ENCODE peak calls at places on chromosomes 13 and 19, in five cellular contexts. R, N, Y, H and K are unnamed samples.

GRCh38 chr13:49388256-49388655 is 55.6 kb downstream of the CAB39L start:
- DNase-seq in R (no peak), N (no peak), Y (no peak), H (no peak), K (peak; percentile 26)

GRCh38 chr13:49579501-49579900 is 5.9 kb downstream of the RCBTB1 start:
- DNase-seq in R (no peak), N (no peak), Y (no peak), H (no peak), K (no peak)

GRCh38 chr19:1069009-1069779 is 2.2 kb downstream of the ARHGAP45 start:
- DNase-seq in R (no peak), N (no peak), Y (no peak), H (peak; percentile 59), K (no peak)

GRCh38 chr13:30395192-30396158 is 26.8 kb upstream of the UBE2L5 start:
- DNase-seq in R (peak; percentile 90), N (peak; percentile 83), Y (peak; percentile 96), H (peak; percentile 86), K (peak; percentile 98)

GRCh38 chr13:94968040-94968756 is 255.9 kb upstream of the SOX21 start:
- DNase-seq in R (peak; percentile 35), N (no peak), Y (no peak), H (no peak), K (no peak)

GRCh38 chr13:101289764-101290163 is 126.5 kb downstream of the NALCN start:
- DNase-seq in R (peak; percentile 80), N (no peak), Y (peak; percentile 64), H (peak; percentile 27), K (peak; percentile 90)

GRCh38 chr13:102729560-102730275 is 34.9 kb upstream of the METTL21C start:
- DNase-seq in R (peak; percentile 82), N (peak; percentile 10), Y (peak; percentile 92), H (no peak), K (peak; percentile 87)

GRCh38 chr13:92843549-92843948 is 383.1 kb upstream of the GPC6 start:
- DNase-seq in R (peak; percentile 71), N (no peak), Y (peak; percentile 68), H (no peak), K (peak; percentile 83)

GRCh38 chr19:30565680-30566079 is 193.5 kb downstream of the ZNF536 start:
- DNase-seq in R (no peak), N (no peak), Y (no peak), H (no peak), K (no peak)

GRCh38 chr13:42039457-42039945 is 8.9 kb upstream of the DGKH start:
- DNase-seq in R (no peak), N (no peak), Y (no peak), H (no peak), K (no peak)

GRCh38 chr19:50427997-50428425 is 4.7 kb upstream of the MYBPC2 start:
- DNase-seq in R (peak; percentile 72), N (peak; percentile 5), Y (peak; percentile 64), H (no peak), K (peak; percentile 95)

GRCh38 chr19:49339364-49340068 is 4.3 kb downstream of the CD37 start:
- DNase-seq in R (peak; percentile 89), N (no peak), Y (peak; percentile 78), H (no peak), K (peak; percentile 95)

GRCh38 chr19:31350033-31350692 is 927 bp upstream of the TSHZ3 start:
- DNase-seq in R (peak; percentile 44), N (no peak), Y (peak; percentile 42), H (peak; percentile 44), K (peak; percentile 13)

GRCh38 chr19:12994701-12995595 is at the start of gene NFIX:
- DNase-seq in R (peak; percentile 64), N (no peak), Y (peak; percentile 61), H (peak; percentile 76), K (peak; percentile 44)

GRCh38 chr19:6828306-6828697 is 55.8 kb downstream of the VAV1 start:
- DNase-seq in R (no peak), N (no peak), Y (peak; percentile 2), H (no peak), K (no peak)

GRCh38 chr13:43946281-43946680 is 66.6 kb downstream of the LACC1 start:
- DNase-seq in R (no peak), N (no peak), Y (no peak), H (no peak), K (no peak)

GRCh38 chr19:54439174-54439851 is 9.7 kb upstream of the LENG8 start:
- DNase-seq in R (peak; percentile 50), N (no peak), Y (peak; percentile 37), H (peak; percentile 45), K (peak; percentile 67)

GRCh38 chr19:6730153-6730804 is 7.1 kb downstream of the GPR108 start:
- DNase-seq in R (no peak), N (no peak), Y (no peak), H (peak; percentile 46), K (peak; percentile 48)

GRCh38 chr19:31518216-31518615 is 169.0 kb upstream of the TSHZ3 start:
- DNase-seq in R (no peak), N (no peak), Y (no peak), H (no peak), K (no peak)

GRCh38 chr19:48603001-48603400 is 3.5 kb upstream of the SPACA4 start:
- DNase-seq in R (no peak), N (no peak), Y (no peak), H (no peak), K (no peak)

GRCh38 chr13:108102771-108103170 is 112.6 kb downstream of the LIG4 start:
- DNase-seq in R (no peak), N (no peak), Y (no peak), H (no peak), K (peak; percentile 4)

GRCh38 chr13:99726261-99726894 is 225.1 kb downstream of the TM9SF2 start:
- DNase-seq in R (no peak), N (no peak), Y (no peak), H (no peak), K (no peak)

GRCh38 chr19:14106840-14107239 is 10.7 kb downstream of the PRKACA start:
- DNase-seq in R (no peak), N (no peak), Y (no peak), H (no peak), K (no peak)
- TF ChIP-seq CTCF in R (no peak), N (no peak), Y (no peak), H (no peak), K (no peak)

GRCh38 chr19:53130506-53130905 is 2.2 kb downstream of the ZNF415 start:
- DNase-seq in R (no peak), N (no peak), Y (no peak), H (no peak), K (peak; percentile 41)

GRCh38 chr19:53132231-53132991 is at the start of gene ZNF415:
- DNase-seq in R (peak; percentile 72), N (no peak), Y (peak; percentile 76), H (peak; percentile 85), K (peak; percentile 80)

GRCh38 chr19:53136432-53136831 is 3.7 kb upstream of the ZNF415 start:
- DNase-seq in R (no peak), N (no peak), Y (no peak), H (no peak), K (no peak)

GRCh38 chr19:53131732-53132131 is 978 bp downstream of the ZNF415 start:
- DNase-seq in R (no peak), N (no peak), Y (no peak), H (no peak), K (no peak)

DNA sequence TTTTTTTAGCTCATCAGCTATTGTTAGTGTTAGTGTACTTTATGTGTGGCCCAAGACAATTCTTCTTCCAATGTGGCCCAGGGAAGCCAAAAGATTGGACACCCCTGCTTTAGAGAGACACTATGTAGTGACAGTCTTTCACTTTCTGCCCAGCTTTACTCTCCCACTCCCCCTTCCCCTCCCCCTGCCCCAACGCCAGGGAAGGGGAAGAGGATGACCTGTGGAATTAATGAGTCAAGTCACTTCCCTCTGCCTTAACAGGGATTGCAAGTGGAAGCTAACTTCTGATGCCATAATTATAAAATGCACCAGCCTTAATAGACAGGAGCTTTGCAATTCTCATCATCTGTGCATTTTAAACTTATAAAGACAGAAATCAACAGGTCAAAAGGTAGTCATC is 1.6 kb downstream of the ZNF415 start:
- DNase-seq in R (no peak), N (no peak), Y (no peak), H (no peak), K (peak; percentile 6)
- H3K4me3 ChIP-seq in R (no peak overlapping the region), N (no peak overlapping the region), Y (no peak overlapping the region), H (no peak overlapping the region), K (no peak overlapping the region)

DNA sequence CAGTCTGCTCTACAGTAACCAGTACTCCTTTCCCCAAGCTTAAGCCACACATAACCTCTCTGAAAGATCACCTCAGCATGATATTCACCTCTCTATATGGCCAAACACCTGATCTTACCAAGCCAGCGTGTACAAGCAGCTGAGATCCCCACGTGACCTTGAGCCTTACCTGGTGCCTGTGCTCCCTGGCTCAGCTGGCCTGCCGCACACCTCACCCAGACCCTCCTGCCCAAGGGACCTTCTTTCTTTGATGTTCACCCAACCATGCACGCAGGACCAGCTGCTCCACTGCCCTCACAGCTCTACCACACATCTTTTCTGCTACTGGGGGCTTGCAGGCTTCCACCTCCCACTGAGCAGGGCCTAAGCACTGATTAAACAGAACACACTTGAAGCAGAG is 9.0 kb downstream of the DHRS12 start:
- DNase-seq in R (no peak), N (no peak), Y (no peak), H (no peak), K (no peak)
- TF ChIP-seq CTCF in R (no peak), N (no peak), Y (no peak), H (no peak), K (no peak)

GRCh38 chr19:35139618-35139943 is 957 bp downstream of the FXYD1 start:
- DNase-seq in R (no peak), N (no peak), Y (no peak), H (no peak), K (no peak)

GRCh38 chr19:35140207-35140897 is 1.7 kb downstream of the FXYD1 start:
- DNase-seq in R (no peak), N (no peak), Y (no peak), H (no peak), K (no peak)

GRCh38 chr19:35136977-35137702 is 1.5 kb upstream of the FXYD1 start:
- DNase-seq in R (no peak), N (no peak), Y (no peak), H (no peak), K (no peak)

GRCh38 chr19:35136231-35136630 is 1.4 kb upstream of the LGI4 start:
- DNase-seq in R (no peak), N (no peak), Y (no peak), H (no peak), K (no peak)

GRCh38 chr19:35138305-35138799 is 272 bp upstream of the FXYD1 start:
- DNase-seq in R (no peak), N (no peak), Y (no peak), H (no peak), K (no peak)
- H3K4me3 ChIP-seq in R (no peak overlapping the region), N (no peak overlapping the region), Y (no peak overlapping the region), H (no peak overlapping the region), K (no peak overlapping the region)

DNA sequence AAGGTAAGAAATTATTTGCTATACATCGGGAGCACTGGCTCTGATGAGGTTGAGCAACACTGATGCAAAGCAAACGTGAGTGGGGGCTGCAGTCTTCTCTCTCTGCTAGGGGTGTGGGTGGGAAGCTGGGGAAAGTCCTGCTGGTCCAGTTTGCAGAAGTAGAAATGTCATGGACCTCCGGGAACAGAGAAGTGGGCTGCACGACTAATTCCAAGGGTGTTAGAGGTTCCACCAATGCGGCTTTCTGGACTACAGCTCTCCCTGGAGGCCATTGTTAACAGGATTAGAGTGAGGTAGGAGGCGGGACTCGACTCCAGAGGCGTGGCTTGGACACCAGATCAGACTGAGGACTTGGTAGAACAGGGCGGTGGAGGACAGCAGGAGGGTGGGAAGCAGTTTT is 5.7 kb upstream of the FBXO27 start:
- DNase-seq in R (peak; percentile 19), N (no peak), Y (peak; percentile 54), H (no peak), K (peak; percentile 71)
- TF ChIP-seq CTCF in R (peak; percentile 19), N (peak; percentile 32), Y (peak; percentile 13), H (no peak), K (peak; percentile 56)

GRCh38 chr19:19106061-19106551 is 32.2 kb downstream of the TMEM161A start:
- DNase-seq in R (no peak), N (no peak), Y (no peak), H (no peak), K (peak; percentile 33)
- H3K4me3 ChIP-seq in R (peak overlapping the region; percentile 37), N (peak overlapping the region; percentile 32), Y (peak overlapping the region; percentile 44), H (no peak overlapping the region), K (peak overlapping the region; percentile 54)